ENCODE peak calls at places on chromosomes 16 and 17, in eight cellular contexts. One of them, this sample, is unnamed.

GRCh38 chr17:39486242-39486641 is 25.0 kb downstream of the CDK12 start:
- DNase-seq in A549: no peak
- DNase-seq in lower leg skin: no peak
- DNase-seq in brain microvascular endothelial cell: peak; percentile 41
- DNase-seq in Jurkat, Clone E6-1: no peak
- DNase-seq in heart right ventricle: no peak
- DNase-seq in HEK293T: no peak
- DNase-seq in putamen: no peak
- DNase-seq in this sample: no peak

GRCh38 chr17:78599419-78599818 is 22.2 kb upstream of the DNAH17 start:
- DNase-seq in lower leg skin: no peak
- DNase-seq in putamen: no peak
- DNase-seq in heart right ventricle: no peak
- DNase-seq in brain microvascular endothelial cell: no peak
- DNase-seq in Jurkat, Clone E6-1: no peak
- DNase-seq in HEK293T: no peak
- DNase-seq in A549: no peak
- DNase-seq in this sample: peak; percentile 94

GRCh38 chr17:68101992-68102758 is 66.6 kb downstream of the KPNA2 start:
- DNase-seq in heart right ventricle: peak; percentile 22
- DNase-seq in putamen: no peak
- DNase-seq in Jurkat, Clone E6-1: no peak
- DNase-seq in lower leg skin: no peak
- DNase-seq in HEK293T: peak; percentile 16
- DNase-seq in A549: no peak
- DNase-seq in brain microvascular endothelial cell: peak; percentile 6
- DNase-seq in this sample: peak; percentile 5

GRCh38 chr17:45318561-45319230 is 1.9 kb upstream of the MAP3K14 start:
- DNase-seq in A549: peak; percentile 33
- DNase-seq in HEK293T: no peak
- DNase-seq in heart right ventricle: no peak
- DNase-seq in Jurkat, Clone E6-1: no peak
- DNase-seq in putamen: no peak
- DNase-seq in brain microvascular endothelial cell: no peak
- DNase-seq in lower leg skin: no peak
- DNase-seq in this sample: no peak

GRCh38 chr17:67993998-67994361 is 2.3 kb downstream of the C17orf58 start:
- DNase-seq in A549: peak; percentile 57
- DNase-seq in HEK293T: peak; percentile 36
- DNase-seq in lower leg skin: no peak
- DNase-seq in brain microvascular endothelial cell: no peak
- DNase-seq in heart right ventricle: no peak
- DNase-seq in Jurkat, Clone E6-1: no peak
- DNase-seq in putamen: no peak
- DNase-seq in this sample: no peak

GRCh38 chr16:14489460-14489859 is 140.6 kb downstream of the PARN start:
- DNase-seq in A549: peak; percentile 80
- DNase-seq in lower leg skin: no peak
- DNase-seq in heart right ventricle: no peak
- DNase-seq in brain microvascular endothelial cell: no peak
- DNase-seq in putamen: no peak
- DNase-seq in Jurkat, Clone E6-1: peak; percentile 50
- DNase-seq in HEK293T: peak; percentile 72
- DNase-seq in this sample: peak; percentile 1

GRCh38 chr17:78330570-78331224 is 29.2 kb downstream of the SOCS3 start:
- DNase-seq in brain microvascular endothelial cell: no peak
- DNase-seq in putamen: no peak
- DNase-seq in lower leg skin: no peak
- DNase-seq in HEK293T: no peak
- DNase-seq in heart right ventricle: no peak
- DNase-seq in Jurkat, Clone E6-1: no peak
- DNase-seq in A549: peak; percentile 73
- DNase-seq in this sample: no peak

GRCh38 chr17:36807496-36808180 is 129.6 kb upstream of the LHX1 start:
- DNase-seq in lower leg skin: no peak
- DNase-seq in Jurkat, Clone E6-1: no peak
- DNase-seq in A549: no peak
- DNase-seq in heart right ventricle: no peak
- DNase-seq in HEK293T: no peak
- DNase-seq in brain microvascular endothelial cell: no peak
- DNase-seq in putamen: no peak
- DNase-seq in this sample: no peak

GRCh38 chr17:41917957-41918391 is 777 bp downstream of the ACLY start:
- DNase-seq in A549: no peak
- DNase-seq in brain microvascular endothelial cell: peak; percentile 16
- DNase-seq in Jurkat, Clone E6-1: no peak
- DNase-seq in putamen: peak; percentile 14
- DNase-seq in HEK293T: peak; percentile 61
- DNase-seq in lower leg skin: peak; percentile 28
- DNase-seq in heart right ventricle: peak; percentile 34
- DNase-seq in this sample: peak; percentile 75

GRCh38 chr17:77919276-77919675 is 39.2 kb upstream of the TNRC6C start:
- DNase-seq in A549: no peak
- DNase-seq in brain microvascular endothelial cell: no peak
- DNase-seq in HEK293T: no peak
- DNase-seq in putamen: no peak
- DNase-seq in heart right ventricle: no peak
- DNase-seq in Jurkat, Clone E6-1: no peak
- DNase-seq in lower leg skin: no peak
- DNase-seq in this sample: no peak

GRCh38 chr17:75827291-75828050 is 16.7 kb downstream of the UNC13D start:
- DNase-seq in HEK293T: peak; percentile 91
- DNase-seq in heart right ventricle: peak; percentile 64
- DNase-seq in A549: peak; percentile 92
- DNase-seq in putamen: peak; percentile 65
- DNase-seq in lower leg skin: no peak
- DNase-seq in Jurkat, Clone E6-1: no peak
- DNase-seq in brain microvascular endothelial cell: peak; percentile 56
- DNase-seq in this sample: peak; percentile 73

GRCh38 chr16:6573577-6573976 is 759.1 kb upstream of the RBFOX1 start:
- DNase-seq in heart right ventricle: no peak
- DNase-seq in brain microvascular endothelial cell: no peak
- DNase-seq in A549: no peak
- DNase-seq in putamen: peak; percentile 48
- DNase-seq in HEK293T: peak; percentile 22
- DNase-seq in Jurkat, Clone E6-1: no peak
- DNase-seq in lower leg skin: no peak
- DNase-seq in this sample: no peak

GRCh38 chr17:8005951-8006730 is 3.7 kb downstream of the GUCY2D start:
- DNase-seq in brain microvascular endothelial cell: no peak
- DNase-seq in Jurkat, Clone E6-1: peak; percentile 81
- DNase-seq in HEK293T: no peak
- DNase-seq in heart right ventricle: no peak
- DNase-seq in A549: no peak
- DNase-seq in putamen: no peak
- DNase-seq in lower leg skin: no peak
- DNase-seq in this sample: no peak

GRCh38 chr17:28057731-28058246 is 15.3 kb downstream of the NLK start:
- DNase-seq in HEK293T: no peak
- DNase-seq in A549: no peak
- DNase-seq in putamen: no peak
- DNase-seq in Jurkat, Clone E6-1: peak; percentile 53
- DNase-seq in heart right ventricle: no peak
- DNase-seq in brain microvascular endothelial cell: peak; percentile 6
- DNase-seq in lower leg skin: no peak
- DNase-seq in this sample: no peak

GRCh38 chr16:29994613-29995329 is 646 bp downstream of the HIRIP3 start:
- DNase-seq in putamen: no peak
- DNase-seq in heart right ventricle: peak; percentile 44
- DNase-seq in lower leg skin: peak; percentile 56
- DNase-seq in A549: no peak
- DNase-seq in brain microvascular endothelial cell: peak; percentile 30
- DNase-seq in HEK293T: peak; percentile 79
- DNase-seq in Jurkat, Clone E6-1: no peak
- DNase-seq in this sample: no peak

GRCh38 chr16:49621240-49622083 is 234.4 kb downstream of the ZNF423 start:
- DNase-seq in A549: no peak
- DNase-seq in HEK293T: no peak
- DNase-seq in brain microvascular endothelial cell: peak; percentile 25
- DNase-seq in lower leg skin: no peak
- DNase-seq in Jurkat, Clone E6-1: no peak
- DNase-seq in heart right ventricle: no peak
- DNase-seq in putamen: no peak
- DNase-seq in this sample: no peak